ENCODE peak calls at places on chromosome 5, in seven cellular contexts. A is stimulated activated CD4-positive, alpha-beta T cell treated with anti-CD3 and anti-CD28 coated beads, Interleukin-2, amount 100 ng/mL, for 48 hours; R is AG04450; Y is CD8-positive, alpha-beta T cell; Q is substantia nigra; J is hepatic stellate cell; M is T-helper 9 cell. I is an unnamed sample.
A peak's percentile ranks its signal among the peaks of the same experiment; 100 is the strongest.

GRCh38 chr5:93058309-93058708 is 522.7 kb downstream of the NR2F1-AS1 start:
- DNase-seq in R (peak; percentile 78), Y (no peak), A (no peak), J (peak; percentile 4), M (no peak), Q (no peak), I (peak; percentile 97)

GRCh38 chr5:148387325-148387724 is 3.6 kb downstream of the FBXO38 start:
- DNase-seq in R (peak; percentile 70), J (peak; percentile 53), M (no peak), Y (no peak), A (no peak), Q (no peak), I (peak; percentile 88)

GRCh38 chr5:123436201-123436600 is 13.0 kb upstream of the CEP120 start:
- DNase-seq in Y (no peak), J (no peak), R (no peak), M (no peak), Q (no peak), A (no peak), I (no peak)

GRCh38 chr5:100890514-100891008 is 12.5 kb downstream of the ST8SIA4 start:
- DNase-seq in Y (no peak), R (no peak), M (no peak), J (no peak), Q (no peak), A (no peak), I (peak; percentile 19)

GRCh38 chr5:171314728-171315385 is 5.8 kb downstream of the TLX3 start:
- DNase-seq in M (no peak), Y (no peak), R (no peak), J (no peak), Q (no peak), A (no peak), I (no peak)

GRCh38 chr5:36943584-36943983 is 67.0 kb downstream of the NIPBL start:
- DNase-seq in Y (no peak), R (no peak), J (no peak), M (no peak), Q (no peak), A (no peak), I (no peak)

GRCh38 chr5:140113180-140113698 is 670 bp upstream of the PURA start:
- DNase-seq in Q (no peak), M (peak; percentile 18), J (no peak), A (no peak), R (no peak), Y (peak; percentile 35), I (no peak)

GRCh38 chr5:94218374-94218773 is 400.0 kb downstream of the KIAA0825 start:
- DNase-seq in R (peak; percentile 48), A (no peak), Y (no peak), M (no peak), Q (no peak), J (peak; percentile 3), I (peak; percentile 48)

GRCh38 chr5:39892708-39893107 is 467.9 kb upstream of the DAB2 start:
- DNase-seq in R (no peak), J (no peak), Q (no peak), A (no peak), Y (no peak), M (no peak), I (peak; percentile 11)

GRCh38 chr5:5623397-5623796 is 200.9 kb downstream of the ICE1 start:
- DNase-seq in J (no peak), Y (no peak), R (no peak), Q (no peak), M (no peak), A (no peak), I (no peak)

GRCh38 chr5:175325681-175326080 is 118.3 kb downstream of the DRD1 start:
- DNase-seq in Y (no peak), A (no peak), Q (no peak), R (peak; percentile 20), J (no peak), M (no peak), I (peak; percentile 8)

GRCh38 chr5:27944471-27944870 is 906.1 kb upstream of the CDH9 start:
- DNase-seq in R (no peak), Y (no peak), J (no peak), A (no peak), M (no peak), Q (no peak), I (no peak)

GRCh38 chr5:40603378-40603777 is 76.3 kb upstream of the PTGER4 start:
- DNase-seq in M (no peak), A (no peak), Y (no peak), R (no peak), Q (no peak), J (no peak), I (peak; percentile 89)

GRCh38 chr5:133331866-133332731 is 280.2 kb downstream of the FSTL4 start:
- DNase-seq in A (no peak), M (no peak), Y (no peak), J (no peak), Q (no peak), R (no peak), I (no peak)

GRCh38 chr5:151155149-151155776 is 2.3 kb downstream of the ANXA6 start:
- DNase-seq in R (no peak), Y (peak; percentile 66), M (peak; percentile 44), J (no peak), Q (no peak), A (no peak), I (peak; percentile 22)

GRCh38 chr5:179201986-179202385 is 141.8 kb downstream of the ZNF354C start:
- DNase-seq in A (no peak), R (no peak), Q (no peak), M (no peak), Y (no peak), J (no peak), I (no peak)

GRCh38 chr5:160083501-160083900 is 35.7 kb downstream of the PWWP2A start:
- DNase-seq in A (no peak), R (no peak), J (peak; percentile 26), M (no peak), Q (no peak), Y (no peak), I (peak; percentile 74)

GRCh38 chr5:132057498-132058255 is 2.8 kb upstream of the IL3 start:
- DNase-seq in J (peak; percentile 3), R (no peak), M (no peak), Q (no peak), Y (peak; percentile 8), A (no peak), I (no peak)

GRCh38 chr5:122183795-122184185 is 54.4 kb downstream of the ZNF474 start:
- DNase-seq in A (no peak), Y (no peak), R (no peak), J (no peak), M (no peak), Q (no peak), I (no peak)

GRCh38 chr5:74056789-74057164 is 430.8 kb downstream of the ARHGEF28 start:
- DNase-seq in Y (no peak), R (no peak), A (no peak), J (peak; percentile 7), Q (no peak), M (no peak), I (peak; percentile 34)

GRCh38 chr5:109533847-109534272 is 124.1 kb upstream of the PJA2 start:
- DNase-seq in M (no peak), A (no peak), R (no peak), Y (no peak), J (no peak), Q (no peak), I (peak; percentile 65)

GRCh38 chr5:62376064-62376463 is 27.6 kb downstream of the DIMT1 start:
- DNase-seq in A (no peak), R (no peak), M (no peak), Q (no peak), Y (no peak), J (no peak), I (peak; percentile 10)

GRCh38 chr5:132500244-132500930 is 9.8 kb upstream of the IRF1 start:
- DNase-seq in Y (no peak), A (no peak), R (no peak), J (no peak), M (no peak), Q (no peak), I (no peak)

GRCh38 chr5:6827815-6828214 is 114.6 kb downstream of the TENT4A start:
- DNase-seq in A (peak; percentile 32), Q (no peak), J (no peak), R (no peak), Y (no peak), M (peak; percentile 2), I (no peak)

GRCh38 chr5:6408627-6409446 is 30.5 kb upstream of the MED10 start:
- DNase-seq in A (no peak), M (no peak), J (no peak), Q (no peak), Y (no peak), R (no peak), I (no peak)

GRCh38 chr5:60487466-60487865 is 212.5 kb downstream of the DEPDC1B start:
- DNase-seq in M (no peak), Y (no peak), A (no peak), Q (no peak), R (no peak), J (no peak), I (no peak)

GRCh38 chr5:16812911-16813310 is 123.2 kb downstream of the MYO10 start:
- DNase-seq in M (no peak), J (peak; percentile 51), Q (no peak), R (no peak), Y (no peak), A (no peak), I (no peak)

GRCh38 chr5:87195616-87196015 is 72.1 kb upstream of the RASA1 start:
- DNase-seq in A (no peak), M (no peak), Y (no peak), R (no peak), J (no peak), Q (no peak), I (peak; percentile 11)

GRCh38 chr5:147629196-147629595 is 119.3 kb upstream of the DPYSL3 start:
- DNase-seq in R (no peak), A (no peak), J (no peak), Y (no peak), Q (no peak), M (no peak), I (no peak)

GRCh38 chr5:36701085-36701691 is 94.8 kb downstream of the SLC1A3 start:
- DNase-seq in A (no peak), M (no peak), Q (no peak), R (no peak), J (no peak), Y (no peak), I (peak; percentile 47)

GRCh38 chr5:73370620-73371583 is 77.7 kb downstream of the FOXD1 start:
- DNase-seq in Y (no peak), M (no peak), Q (no peak), A (no peak), J (peak; percentile 74), R (peak; percentile 69), I (peak; percentile 96)

GRCh38 chr5:123303802-123304201 is 119.4 kb downstream of the CEP120 start:
- DNase-seq in R (no peak), Y (no peak), M (no peak), Q (no peak), J (no peak), A (no peak), I (no peak)

GRCh38 chr5:142151436-142152382 is 43.1 kb downstream of the NDFIP1 start:
- DNase-seq in R (peak; percentile 74), Y (peak; percentile 52), Q (no peak), J (peak; percentile 40), M (peak; percentile 46), A (peak; percentile 56), I (peak; percentile 65)

GRCh38 chr5:158543539-158544387 is 556.0 kb downstream of the EBF1 start:
- DNase-seq in R (no peak), Y (no peak), A (no peak), Q (no peak), M (no peak), J (no peak), I (peak; percentile 63)

GRCh38 chr5:124650960-124651662 is 95.3 kb downstream of the ZNF608 start:
- DNase-seq in M (no peak), J (no peak), Q (no peak), A (no peak), R (peak; percentile 57), Y (no peak), I (no peak)

GRCh38 chr5:79794347-79794746 is 104.7 kb downstream of the CMYA5 start:
- DNase-seq in Q (no peak), A (no peak), M (no peak), R (no peak), J (no peak), Y (no peak), I (no peak)

GRCh38 chr5:137329581-137329980 is 169.5 kb downstream of the SPOCK1 start:
- DNase-seq in Q (no peak), M (no peak), J (no peak), A (no peak), R (no peak), Y (no peak), I (no peak)

I was measured in fibroblast of lung.